ENCODE peak calls at places on chromosomes 2 and 18, in six cellular contexts. E, O, K, J, D and S are unnamed samples.

GRCh38 chr18:26768388-26768787 is 97.1 kb downstream of the AQP4 start:
- DNase-seq in D (no peak), J (no peak), K (no peak), O (no peak), E (no peak), S (no peak)

GRCh38 chr18:22167471-22168151 is 1.8 kb upstream of the GATA6 start:
- DNase-seq in O (no peak), K (no peak), E (peak), J (peak), D (peak), S (peak)

GRCh38 chr2:176652300-176653182 is 383.3 kb downstream of the MTX2 start:
- DNase-seq in J (peak), K (no peak), E (no peak), D (no peak), O (peak), S (no peak)

GRCh38 chr2:46776687-46777327 is 138.8 kb downstream of the MCFD2 start:
- DNase-seq in J (peak), E (peak), D (no peak), K (no peak), O (peak), S (no peak)

GRCh38 chr2:205292665-205293295 is 389.5 kb upstream of the NRP2 start:
- DNase-seq in J (no peak), E (no peak), O (no peak), D (no peak), K (no peak), S (no peak)

GRCh38 chr2:160910681-160911080 is 249.5 kb upstream of the TANK start:
- DNase-seq in D (no peak), K (no peak), J (no peak), E (no peak), O (no peak), S (no peak)

GRCh38 chr18:67243799-67244587 is 272.5 kb downstream of the DSEL start:
- DNase-seq in D (no peak), O (no peak), K (no peak), J (no peak), E (no peak), S (no peak)

GRCh38 chr2:100038019-100038418 is 104.4 kb downstream of the AFF3 start:
- DNase-seq in O (no peak), D (no peak), J (no peak), E (no peak), K (no peak), S (no peak)

GRCh38 chr2:37688771-37689468 is 17.5 kb upstream of the CDC42EP3 start:
- DNase-seq in J (no peak), K (peak), D (no peak), O (no peak), E (peak), S (no peak)

GRCh38 chr18:47798366-47798765 is 132.1 kb downstream of the SMAD2 start:
- DNase-seq in E (no peak), O (no peak), J (no peak), K (no peak), D (no peak), S (no peak)

GRCh38 chr2:219570194-219570923 is 980 bp downstream of the OBSL1 start:
- DNase-seq in D (peak), O (no peak), E (peak), J (peak), K (peak), S (no peak)
- TF ChIP-seq POLR2A in D (no peak), O (no peak), E (no peak), J (peak), K (peak), S (no peak)

GRCh38 chr2:171540437-171540836 is 18.2 kb downstream of the CYBRD1 start:
- DNase-seq in D (no peak), K (no peak), J (no peak), O (no peak), E (no peak), S (no peak)
- H3K4me3 ChIP-seq in D (no peak), K (no peak), J (no peak), O (no peak), E (no peak), S (no peak)

GRCh38 chr2:42792583-42793313 is at the start of gene HAAO:
- DNase-seq in K (peak), E (peak), D (peak), J (no peak), O (no peak), S (peak)
- TF ChIP-seq POLR2A in K (peak), E (no peak), D (no peak), J (no peak), O (no peak), S (no peak)

GRCh38 chr2:189522435-189523151 is 58.0 kb downstream of the SLC40A1 start:
- DNase-seq in J (no peak), E (no peak), K (no peak), D (no peak), O (no peak), S (no peak)
- H3K4me3 ChIP-seq in J (no peak), E (no peak), K (no peak), D (no peak), O (no peak), S (no peak)